ENCODE peak calls at places on chromosome 11, in eight cellular contexts. One of them, this sample, is unnamed.

GRCh38 chr11:96257036-96257435 is 86.0 kb downstream of the MAML2 start:
- DNase-seq in OCI-LY7: no peak
- DNase-seq in GM06990: no peak
- DNase-seq in psoas muscle: no peak
- DNase-seq in AG04449: no peak
- DNase-seq in A549: no peak
- DNase-seq in GM23338: no peak
- DNase-seq in A673: no peak
- DNase-seq in this sample: no peak

GRCh38 chr11:29629281-29629680 is 387.5 kb downstream of the KCNA4 start:
- DNase-seq in OCI-LY7: no peak
- DNase-seq in GM06990: no peak
- DNase-seq in psoas muscle: no peak
- DNase-seq in AG04449: no peak
- DNase-seq in A549: no peak
- DNase-seq in GM23338: no peak
- DNase-seq in A673: no peak
- DNase-seq in this sample: peak

GRCh38 chr11:1755344-1756023 is 5.1 kb upstream of the IFITM10 start:
- DNase-seq in OCI-LY7: no peak
- DNase-seq in GM06990: no peak
- DNase-seq in psoas muscle: peak
- DNase-seq in AG04449: no peak
- DNase-seq in A549: no peak
- DNase-seq in GM23338: no peak
- DNase-seq in A673: no peak
- DNase-seq in this sample: no peak

GRCh38 chr11:16809901-16810668 is 71.6 kb downstream of the C11orf58 start:
- DNase-seq in OCI-LY7: no peak
- DNase-seq in GM06990: no peak
- DNase-seq in psoas muscle: no peak
- DNase-seq in AG04449: no peak
- DNase-seq in A549: no peak
- DNase-seq in GM23338: no peak
- DNase-seq in A673: peak
- DNase-seq in this sample: peak

GRCh38 chr11:47917643-47918369 is 62.6 kb upstream of the PTPRJ start:
- DNase-seq in OCI-LY7: peak
- DNase-seq in GM06990: peak
- DNase-seq in psoas muscle: peak
- DNase-seq in AG04449: no peak
- DNase-seq in A549: peak
- DNase-seq in GM23338: peak
- DNase-seq in A673: peak
- DNase-seq in this sample: peak

GRCh38 chr11:79274636-79275315 is 166.1 kb downstream of the TENM4 start:
- DNase-seq in OCI-LY7: no peak
- DNase-seq in GM06990: no peak
- DNase-seq in psoas muscle: no peak
- DNase-seq in AG04449: peak
- DNase-seq in A549: no peak
- DNase-seq in GM23338: no peak
- DNase-seq in A673: no peak
- DNase-seq in this sample: peak

GRCh38 chr11:40241524-40242037 is 1217.9 kb downstream of the LRRC4C start:
- DNase-seq in OCI-LY7: no peak
- DNase-seq in GM06990: no peak
- DNase-seq in psoas muscle: no peak
- DNase-seq in AG04449: no peak
- DNase-seq in A549: no peak
- DNase-seq in GM23338: no peak
- DNase-seq in A673: peak
- DNase-seq in this sample: peak

GRCh38 chr11:130599073-130599654 is 150.7 kb downstream of the ADAMTS15 start:
- DNase-seq in OCI-LY7: no peak
- DNase-seq in GM06990: no peak
- DNase-seq in psoas muscle: peak
- DNase-seq in AG04449: no peak
- DNase-seq in A549: no peak
- DNase-seq in GM23338: no peak
- DNase-seq in A673: peak
- DNase-seq in this sample: peak

GRCh38 chr11:69238562-69239319 is 55.2 kb upstream of the MYEOV start:
- DNase-seq in OCI-LY7: no peak
- DNase-seq in GM06990: no peak
- DNase-seq in psoas muscle: no peak
- DNase-seq in AG04449: no peak
- DNase-seq in A549: no peak
- DNase-seq in GM23338: no peak
- DNase-seq in A673: no peak
- DNase-seq in this sample: no peak

GRCh38 chr11:10866893-10867331 is 9.1 kb upstream of the ZBED5 start:
- DNase-seq in OCI-LY7: no peak
- DNase-seq in GM06990: no peak
- DNase-seq in psoas muscle: no peak
- DNase-seq in AG04449: no peak
- DNase-seq in A549: no peak
- DNase-seq in GM23338: no peak
- DNase-seq in A673: no peak
- DNase-seq in this sample: peak

GRCh38 chr11:8342821-8343681 is 79.4 kb upstream of the LMO1 start:
- DNase-seq in OCI-LY7: no peak
- DNase-seq in GM06990: peak
- DNase-seq in psoas muscle: no peak
- DNase-seq in AG04449: no peak
- DNase-seq in A549: no peak
- DNase-seq in GM23338: no peak
- DNase-seq in A673: no peak
- DNase-seq in this sample: no peak

GRCh38 chr11:35144103-35144741 is 5.3 kb downstream of the CD44 start:
- DNase-seq in OCI-LY7: peak
- DNase-seq in GM06990: peak
- DNase-seq in psoas muscle: no peak
- DNase-seq in AG04449: no peak
- DNase-seq in A549: no peak
- DNase-seq in GM23338: no peak
- DNase-seq in A673: peak
- DNase-seq in this sample: peak

GRCh38 chr11:132685174-132685611 is 847.1 kb downstream of the OPCML start:
- DNase-seq in OCI-LY7: no peak
- DNase-seq in GM06990: no peak
- DNase-seq in psoas muscle: no peak
- DNase-seq in AG04449: peak
- DNase-seq in A549: no peak
- DNase-seq in GM23338: no peak
- DNase-seq in A673: peak
- DNase-seq in this sample: peak

GRCh38 chr11:36564376-36565032 is 3.3 kb upstream of the RAG1 start:
- DNase-seq in OCI-LY7: peak
- DNase-seq in GM06990: no peak
- DNase-seq in psoas muscle: no peak
- DNase-seq in AG04449: no peak
- DNase-seq in A549: peak
- DNase-seq in GM23338: peak
- DNase-seq in A673: peak
- DNase-seq in this sample: peak

GRCh38 chr11:46272816-46273427 is 4.5 kb upstream of the CREB3L1 start:
- DNase-seq in OCI-LY7: no peak
- DNase-seq in GM06990: no peak
- DNase-seq in psoas muscle: peak
- DNase-seq in AG04449: no peak
- DNase-seq in A549: no peak
- DNase-seq in GM23338: no peak
- DNase-seq in A673: no peak
- DNase-seq in this sample: peak

GRCh38 chr11:106304274-106304673 is 226.8 kb downstream of the AASDHPPT start:
- DNase-seq in OCI-LY7: no peak
- DNase-seq in GM06990: no peak
- DNase-seq in psoas muscle: no peak
- DNase-seq in AG04449: peak
- DNase-seq in A549: no peak
- DNase-seq in GM23338: no peak
- DNase-seq in A673: no peak
- DNase-seq in this sample: peak

GRCh38 chr11:48210052-48210451 is 6.6 kb upstream of the OR4B1 start:
- DNase-seq in OCI-LY7: no peak
- DNase-seq in GM06990: no peak
- DNase-seq in psoas muscle: no peak
- DNase-seq in AG04449: no peak
- DNase-seq in A549: peak
- DNase-seq in GM23338: peak
- DNase-seq in A673: peak
- DNase-seq in this sample: peak

GRCh38 chr11:45305874-45306623 is 19.9 kb upstream of the SYT13 start:
- DNase-seq in OCI-LY7: no peak
- DNase-seq in GM06990: no peak
- DNase-seq in psoas muscle: no peak
- DNase-seq in AG04449: no peak
- DNase-seq in A549: no peak
- DNase-seq in GM23338: no peak
- DNase-seq in A673: no peak
- DNase-seq in this sample: no peak

GRCh38 chr11:108009497-108010360 is 1.0 kb downstream of the CUL5 start:
- DNase-seq in OCI-LY7: peak
- DNase-seq in GM06990: no peak
- DNase-seq in psoas muscle: no peak
- DNase-seq in AG04449: no peak
- DNase-seq in A549: no peak
- DNase-seq in GM23338: peak
- DNase-seq in A673: peak
- DNase-seq in this sample: peak

GRCh38 chr11:69511358-69512015 is 30.0 kb downstream of the LINC01488 start:
- DNase-seq in OCI-LY7: no peak
- DNase-seq in GM06990: no peak
- DNase-seq in psoas muscle: no peak
- DNase-seq in AG04449: no peak
- DNase-seq in A549: no peak
- DNase-seq in GM23338: no peak
- DNase-seq in A673: no peak
- DNase-seq in this sample: peak

GRCh38 chr11:34438529-34439507 is at the start of gene CAT:
- DNase-seq in OCI-LY7: peak
- DNase-seq in GM06990: peak
- DNase-seq in psoas muscle: peak
- DNase-seq in AG04449: peak
- DNase-seq in A549: peak
- DNase-seq in GM23338: peak
- DNase-seq in A673: peak
- DNase-seq in this sample: peak

GRCh38 chr11:71425851-71426250 is 22.3 kb downstream of the DHCR7 start:
- DNase-seq in OCI-LY7: peak
- DNase-seq in GM06990: no peak
- DNase-seq in psoas muscle: no peak
- DNase-seq in AG04449: no peak
- DNase-seq in A549: no peak
- DNase-seq in GM23338: no peak
- DNase-seq in A673: no peak
- DNase-seq in this sample: no peak

GRCh38 chr11:71423181-71423790 is 24.9 kb downstream of the DHCR7 start:
- DNase-seq in OCI-LY7: peak
- DNase-seq in GM06990: no peak
- DNase-seq in psoas muscle: no peak
- DNase-seq in AG04449: no peak
- DNase-seq in A549: no peak
- DNase-seq in GM23338: no peak
- DNase-seq in A673: peak
- DNase-seq in this sample: no peak

GRCh38 chr11:71426413-71426812 is 21.8 kb downstream of the DHCR7 start:
- DNase-seq in OCI-LY7: no peak
- DNase-seq in GM06990: no peak
- DNase-seq in psoas muscle: no peak
- DNase-seq in AG04449: no peak
- DNase-seq in A549: no peak
- DNase-seq in GM23338: no peak
- DNase-seq in A673: no peak
- DNase-seq in this sample: no peak

GRCh38 chr11:71428861-71429435 is 19.2 kb downstream of the DHCR7 start:
- DNase-seq in OCI-LY7: no peak
- DNase-seq in GM06990: no peak
- DNase-seq in psoas muscle: no peak
- DNase-seq in AG04449: no peak
- DNase-seq in A549: no peak
- DNase-seq in GM23338: no peak
- DNase-seq in A673: no peak
- DNase-seq in this sample: no peak

GRCh38 chr11:71425409-71425808 is 22.8 kb downstream of the DHCR7 start:
- DNase-seq in OCI-LY7: peak
- DNase-seq in GM06990: no peak
- DNase-seq in psoas muscle: no peak
- DNase-seq in AG04449: no peak
- DNase-seq in A549: peak
- DNase-seq in GM23338: peak
- DNase-seq in A673: no peak
- DNase-seq in this sample: no peak
- TF ChIP-seq CTCF in OCI-LY7: no peak
- TF ChIP-seq CTCF in GM06990: peak
- TF ChIP-seq CTCF in psoas muscle: no peak
- TF ChIP-seq CTCF in AG04449: no peak
- TF ChIP-seq CTCF in A549: no peak
- TF ChIP-seq CTCF in GM23338: peak
- TF ChIP-seq CTCF in A673: no peak
- TF ChIP-seq CTCF in this sample: no peak

GRCh38 chr11:110991621-110992355 is 253.7 kb upstream of the POU2AF2 start:
- DNase-seq in OCI-LY7: no peak
- DNase-seq in GM06990: no peak
- DNase-seq in psoas muscle: peak
- DNase-seq in AG04449: no peak
- DNase-seq in A549: no peak
- DNase-seq in GM23338: no peak
- DNase-seq in A673: no peak
- DNase-seq in this sample: peak
- H3K4me3 ChIP-seq in OCI-LY7: no peak
- H3K4me3 ChIP-seq in GM06990: no peak
- H3K4me3 ChIP-seq in psoas muscle: no peak
- H3K4me3 ChIP-seq in AG04449: no peak
- H3K4me3 ChIP-seq in A549: no peak
- H3K4me3 ChIP-seq in GM23338: no peak
- H3K4me3 ChIP-seq in A673: no peak
- H3K4me3 ChIP-seq in this sample: no peak

DNA sequence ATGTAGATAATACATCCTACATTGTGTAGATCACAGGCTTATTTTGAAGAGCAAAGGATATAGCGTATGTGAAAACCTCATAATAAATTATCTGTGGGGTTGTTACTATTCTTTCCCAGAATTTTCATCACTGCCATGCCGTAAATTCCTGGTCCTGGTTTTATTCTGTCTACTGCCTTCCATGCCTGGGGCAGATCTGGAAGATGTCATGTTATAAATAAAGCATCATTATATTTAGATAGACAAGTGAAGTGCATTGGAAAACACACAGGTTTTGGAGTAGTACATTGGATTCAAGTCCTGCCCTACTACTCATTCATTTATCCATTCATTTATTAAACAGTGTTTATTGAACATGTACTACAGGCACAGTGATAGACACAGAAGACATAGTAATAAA is 2.2 kb downstream of the C11orf52 start:
- DNase-seq in OCI-LY7: no peak
- DNase-seq in GM06990: no peak
- DNase-seq in psoas muscle: no peak
- DNase-seq in AG04449: no peak
- DNase-seq in A549: no peak
- DNase-seq in GM23338: no peak
- DNase-seq in A673: no peak
- DNase-seq in this sample: no peak
- TF ChIP-seq CTCF in OCI-LY7: no peak
- TF ChIP-seq CTCF in GM06990: no peak
- TF ChIP-seq CTCF in psoas muscle: no peak
- TF ChIP-seq CTCF in AG04449: no peak
- TF ChIP-seq CTCF in A549: no peak
- TF ChIP-seq CTCF in GM23338: no peak
- TF ChIP-seq CTCF in A673: no peak
- TF ChIP-seq CTCF in this sample: no peak

GRCh38 chr11:417652-418342 is 3.0 kb upstream of the SIGIRR start:
- DNase-seq in OCI-LY7: no peak
- DNase-seq in GM06990: no peak
- DNase-seq in psoas muscle: no peak
- DNase-seq in AG04449: no peak
- DNase-seq in A549: no peak
- DNase-seq in GM23338: no peak
- DNase-seq in A673: no peak
- DNase-seq in this sample: no peak
- H3K4me3 ChIP-seq in OCI-LY7: no peak
- H3K4me3 ChIP-seq in GM06990: no peak
- H3K4me3 ChIP-seq in psoas muscle: peak
- H3K4me3 ChIP-seq in AG04449: no peak
- H3K4me3 ChIP-seq in A549: no peak
- H3K4me3 ChIP-seq in GM23338: peak
- H3K4me3 ChIP-seq in A673: no peak
- H3K4me3 ChIP-seq in this sample: no peak

This sample was measured in AG10803.